ENCODE peak calls at places on chromosomes 16 and 17, in ten cellular contexts. N is amniotic epithelial cell; L is cardiac fibroblast; R is lower lobe of right lung; U is BE2C; M is fibroblast of lung; H is NCI-H1694; K is HuH-7.5; O is Jurkat, Clone E6-1; Q is stimulated activated CD8-positive, alpha-beta memory T cell treated with anti-CD3 and anti-CD28 coated beads, Interleukin-4, amount 100 ng/mL, for 1 hour. F is an unnamed sample.

GRCh38 chr16:17437142-17437720 is 33.5 kb downstream of the XYLT1 start:
- DNase-seq in N (no peak), O (no peak), L (no peak), R (no peak), K (no peak), Q (no peak), M (no peak), H (peak; percentile 38), U (no peak), F (no peak)

GRCh38 chr17:41801374-41802062 is 10.2 kb downstream of the P3H4 start:
- DNase-seq in H (peak; percentile 70), R (peak; percentile 87), M (peak; percentile 77), L (peak; percentile 79), N (peak; percentile 63), O (peak; percentile 53), U (peak; percentile 84), Q (peak; percentile 54), K (peak; percentile 73), F (no peak)

GRCh38 chr17:46976626-46977270 is 2.3 kb downstream of the RPRML start:
- DNase-seq in O (no peak), K (no peak), U (no peak), L (no peak), N (no peak), Q (no peak), M (no peak), H (peak; percentile 53), R (no peak), F (no peak)

GRCh38 chr17:14337596-14338079 is 36.8 kb downstream of the HS3ST3B1 start:
- DNase-seq in U (no peak), Q (no peak), N (no peak), K (no peak), L (no peak), H (no peak), R (no peak), O (no peak), M (no peak), F (no peak)

GRCh38 chr17:16106161-16106891 is 106.7 kb downstream of the TTC19 start:
- DNase-seq in U (no peak), H (no peak), K (no peak), Q (no peak), L (peak; percentile 73), O (no peak), M (peak; percentile 88), N (peak; percentile 86), R (no peak), F (no peak)

GRCh38 chr16:50021509-50021908 is 3.5 kb upstream of the CNEP1R1 start:
- DNase-seq in L (peak; percentile 33), Q (no peak), M (no peak), H (no peak), K (no peak), O (peak; percentile 35), N (peak; percentile 9), R (no peak), U (peak; percentile 20), F (no peak)

GRCh38 chr17:82056729-82057621 is 5.3 kb downstream of the GPS1 start:
- DNase-seq in N (no peak), O (no peak), R (no peak), H (no peak), M (no peak), K (no peak), L (no peak), Q (no peak), U (no peak), F (no peak)

GRCh38 chr17:80992077-80992947 is 671 bp downstream of the CHMP6 start:
- DNase-seq in U (no peak), N (no peak), R (peak; percentile 47), Q (no peak), K (peak; percentile 74), M (no peak), H (no peak), L (no peak), O (no peak), F (no peak)

GRCh38 chr17:28406478-28406824 is 439 bp upstream of the SLC46A1 start:
- DNase-seq in R (no peak), M (no peak), H (peak; percentile 10), N (peak; percentile 42), O (no peak), K (no peak), U (no peak), Q (no peak), L (no peak), F (no peak)

GRCh38 chr16:56388209-56388608 is 37.1 kb downstream of the AMFR start:
- DNase-seq in K (no peak), Q (no peak), M (peak; percentile 25), R (no peak), U (no peak), L (peak; percentile 65), O (no peak), N (peak; percentile 77), H (no peak), F (no peak)

GRCh38 chr16:83689385-83689831 is 118.4 kb upstream of the HSBP1 start:
- DNase-seq in N (peak; percentile 88), O (no peak), M (peak; percentile 92), H (no peak), K (no peak), R (no peak), U (no peak), Q (no peak), L (peak; percentile 82), F (no peak)

GRCh38 chr17:77790143-77790829 is 168.2 kb upstream of the TNRC6C start:
- DNase-seq in H (no peak), N (no peak), O (no peak), U (no peak), Q (no peak), K (no peak), M (no peak), R (no peak), L (no peak), F (no peak)

GRCh38 chr17:28878981-28879380 is 18.6 kb downstream of the FLOT2 start:
- DNase-seq in L (peak; percentile 55), R (no peak), H (no peak), N (peak; percentile 54), U (peak; percentile 32), Q (no peak), O (no peak), M (peak; percentile 44), K (peak; percentile 79), F (no peak)

F was measured in GOT3.